ENCODE peak calls at places on chromosomes 7 and 10, in eight cellular contexts. J is adrenal gland; P is Right ventricle myocardium superior; O is left lung; S is tibial artery; Y is hepatocyte; F is activated CD8-positive, alpha-beta T cell treated with anti-CD3 and anti-CD28 coated beads for 36 hours; E is cardiac fibroblast. T is an unnamed sample.

GRCh38 chr7:34327681-34328080 is 330.3 kb upstream of the NPSR1 start:
- DNase-seq in O (no peak), P (no peak), S (no peak), E (no peak), Y (no peak), F (no peak), J (no peak), T (no peak)

GRCh38 chr7:51472017-51472296 is 155.3 kb upstream of the COBL start:
- DNase-seq in F (no peak), P (no peak), E (no peak), O (no peak), S (no peak), J (no peak), Y (no peak), T (no peak)

GRCh38 chr7:100818366-100818765 is 9.0 kb downstream of the EPHB4 start:
- DNase-seq in P (no peak), J (no peak), Y (no peak), O (peak; percentile 67), F (no peak), S (no peak), E (no peak), T (no peak)

GRCh38 chr10:133278577-133279265 is 2.1 kb upstream of the ADAM8 start:
- DNase-seq in P (peak; percentile 74), Y (peak; percentile 83), E (peak; percentile 45), J (peak; percentile 55), S (no peak), O (peak; percentile 92), F (peak; percentile 80), T (peak; percentile 89)

GRCh38 chr10:76643465-76643864 is 994.1 kb downstream of the KCNMA1 start:
- DNase-seq in O (no peak), E (no peak), J (no peak), P (peak; percentile 57), F (no peak), Y (peak; percentile 22), S (peak; percentile 46), T (no peak)

GRCh38 chr7:6402741-6403140 is 45.0 kb downstream of the DAGLB start:
- DNase-seq in J (no peak), Y (no peak), S (no peak), O (no peak), F (no peak), P (no peak), E (no peak), T (no peak)

GRCh38 chr10:44989621-44990301 is 11.0 kb upstream of the ZNF22 start:
- DNase-seq in J (no peak), P (peak; percentile 62), E (no peak), Y (no peak), F (no peak), S (peak; percentile 16), O (no peak), T (no peak)

GRCh38 chr10:132257271-132257670 is 50.5 kb downstream of the STK32C start:
- DNase-seq in Y (no peak), S (no peak), F (peak; percentile 90), E (peak; percentile 36), P (no peak), J (no peak), O (no peak), T (peak; percentile 39)

GRCh38 chr7:55081854-55082603 is 63.2 kb downstream of the EGFR start:
- DNase-seq in F (no peak), E (no peak), Y (no peak), O (no peak), J (no peak), S (peak; percentile 59), P (no peak), T (no peak)

GRCh38 chr10:4981722-4982471 is 18.7 kb downstream of the AKR1C1 start:
- DNase-seq in E (peak; percentile 67), F (peak; percentile 9), S (no peak), J (peak; percentile 41), P (no peak), O (no peak), Y (peak; percentile 76), T (peak; percentile 52)

GRCh38 chr10:85986777-85987176 is 379.8 kb downstream of the GRID1 start:
- DNase-seq in P (no peak), Y (no peak), E (no peak), O (no peak), S (no peak), F (no peak), J (no peak), T (no peak)

GRCh38 chr7:36521911-36522310 is 132.2 kb downstream of the ANLN start:
- DNase-seq in S (no peak), F (no peak), J (no peak), O (no peak), E (no peak), Y (no peak), P (no peak), T (no peak)

GRCh38 chr7:71477441-71477840 is 345.5 kb downstream of the GALNT17 start:
- DNase-seq in Y (no peak), S (no peak), J (no peak), F (no peak), O (no peak), P (no peak), E (no peak), T (no peak)

GRCh38 chr10:59997807-59998525 is 91.6 kb upstream of the CCDC6 start:
- DNase-seq in J (peak; percentile 38), F (no peak), P (no peak), O (no peak), S (no peak), E (peak; percentile 20), Y (no peak), T (no peak)

GRCh38 chr7:67809586-67809985 is 813.0 kb downstream of the TYW1 start:
- DNase-seq in O (no peak), F (no peak), P (no peak), E (no peak), J (no peak), S (no peak), Y (no peak), T (no peak)